ENCODE peak calls at places on chromosomes 11 and 22, in six cellular contexts. X, E, U, Y, G and S are unnamed samples.

GRCh38 chr11:36431429-36432092 is 78.5 kb downstream of the TRAF6 start:
- DNase-seq in X (no peak), E (no peak), U (no peak), Y (peak; percentile 88), G (peak; percentile 96), S (peak; percentile 61)

GRCh38 chr11:111440416-111441205 is 61.5 kb upstream of the POU2AF1 start:
- DNase-seq in X (peak; percentile 91), E (no peak), U (no peak), Y (no peak), G (no peak), S (no peak)

GRCh38 chr11:2366271-2366670 is 10.8 kb upstream of the CD81 start:
- DNase-seq in X (no peak), E (no peak), U (peak; percentile 78), Y (no peak), G (no peak), S (no peak)

GRCh38 chr11:130159657-130160459 is at the start of gene ST14:
- DNase-seq in X (peak; percentile 89), E (peak; percentile 67), U (no peak), Y (no peak), G (no peak), S (no peak)

GRCh38 chr11:7511405-7511804 is 2.4 kb upstream of the PPFIBP2 start:
- DNase-seq in X (peak; percentile 89), E (no peak), U (peak; percentile 71), Y (no peak), G (no peak), S (no peak)

GRCh38 chr22:22375586-22376351 is 131.2 kb downstream of the VPREB1 start:
- DNase-seq in X (no peak), E (no peak), U (no peak), Y (no peak), G (no peak), S (no peak)

GRCh38 chr11:31711137-31711536 is 100.0 kb downstream of the PAX6 start:
- DNase-seq in X (no peak), E (no peak), U (no peak), Y (no peak), G (no peak), S (no peak)

GRCh38 chr11:33402066-33402465 is 144.9 kb downstream of the HIPK3 start:
- DNase-seq in X (no peak), E (no peak), U (no peak), Y (no peak), G (no peak), S (no peak)

GRCh38 chr11:65849771-65850216 is 8.2 kb downstream of the CFL1 start:
- DNase-seq in X (no peak), E (no peak), U (peak; percentile 70), Y (no peak), G (no peak), S (no peak)

GRCh38 chr11:63870351-63871197 is 31.7 kb downstream of the MARK2 start:
- DNase-seq in X (no peak), E (no peak), U (peak; percentile 39), Y (no peak), G (peak; percentile 18), S (no peak)

GRCh38 chr11:59981106-59981770 is 17.4 kb downstream of the OOSP4A start:
- DNase-seq in X (no peak), E (no peak), U (no peak), Y (no peak), G (no peak), S (no peak)

GRCh38 chr11:4044971-4045646 is 49.5 kb upstream of the RRM1 start:
- DNase-seq in X (no peak), E (no peak), U (no peak), Y (no peak), G (no peak), S (no peak)

GRCh38 chr11:66978229-66978628 is 3.1 kb downstream of the C11orf86 start:
- DNase-seq in X (no peak), E (no peak), U (no peak), Y (no peak), G (no peak), S (no peak)

GRCh38 chr11:41917900-41918299 is 458.4 kb upstream of the LRRC4C start:
- DNase-seq in X (no peak), E (no peak), U (no peak), Y (no peak), G (no peak), S (no peak)

GRCh38 chr11:128669491-128669890 is 24.4 kb upstream of the FLI1 start:
- DNase-seq in X (no peak), E (no peak), U (no peak), Y (no peak), G (peak; percentile 70), S (peak; percentile 35)

GRCh38 chr22:27851974-27852713 is 50.6 kb upstream of the MN1 start:
- DNase-seq in X (no peak), E (no peak), U (no peak), Y (no peak), G (peak; percentile 61), S (no peak)

GRCh38 chr11:37109205-37109585 is 511.2 kb upstream of the RAG2 start:
- DNase-seq in X (no peak), E (no peak), U (no peak), Y (no peak), G (no peak), S (no peak)

GRCh38 chr22:40193429-40194421 is 16.0 kb downstream of the TNRC6B start:
- DNase-seq in X (no peak), E (peak; percentile 94), U (no peak), Y (no peak), G (peak; percentile 49), S (no peak)

GRCh38 chr11:131195801-131196517 is 174.5 kb upstream of the NTM start:
- DNase-seq in X (peak; percentile 59), E (no peak), U (no peak), Y (peak; percentile 4), G (peak; percentile 26), S (peak; percentile 5)

GRCh38 chr11:120329556-120329955 is 4.5 kb downstream of the TLCD5 start:
- DNase-seq in X (no peak), E (no peak), U (no peak), Y (no peak), G (no peak), S (no peak)

GRCh38 chr11:120327311-120327710 is 2.2 kb downstream of the TLCD5 start:
- DNase-seq in X (no peak), E (no peak), U (no peak), Y (no peak), G (no peak), S (no peak)

GRCh38 chr11:120332822-120333716 is 3.1 kb upstream of the ARHGEF12 start:
- DNase-seq in X (no peak), E (no peak), U (no peak), Y (no peak), G (peak; percentile 87), S (no peak)

GRCh38 chr11:120331301-120331966 is 4.8 kb upstream of the ARHGEF12 start:
- DNase-seq in X (peak; percentile 71), E (no peak), U (no peak), Y (peak; percentile 76), G (peak; percentile 94), S (peak; percentile 69)

DNA sequence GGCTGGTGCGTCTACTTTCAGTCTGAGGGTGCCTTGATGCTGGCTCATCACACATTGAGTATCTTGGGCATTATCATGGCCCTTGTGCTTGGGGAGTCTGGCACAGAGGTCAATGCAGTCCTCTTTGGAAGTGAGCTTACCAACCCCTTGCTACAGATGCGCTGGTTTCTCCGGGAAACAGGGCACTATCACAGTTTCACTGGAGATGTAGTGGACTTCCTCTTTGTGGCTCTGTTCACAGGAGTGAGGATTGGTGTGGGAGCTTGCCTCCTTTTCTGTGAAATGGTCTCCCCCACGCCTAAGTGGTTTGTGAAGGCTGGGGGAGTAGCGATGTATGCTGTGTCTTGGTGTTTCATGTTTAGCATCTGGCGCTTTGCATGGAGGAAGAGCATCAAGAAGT is 4.9 kb downstream of the TLCD5 start:
- DNase-seq in X (no peak), E (no peak), U (no peak), Y (no peak), G (no peak), S (no peak)
- H3K4me3 ChIP-seq in X (no peak overlapping the region), E (no peak overlapping the region), U (no peak overlapping the region), Y (no peak overlapping the region), G (no peak overlapping the region), S (no peak overlapping the region)

GRCh38 chr11:122441702-122442092 is 213.8 kb upstream of the UBASH3B start:
- DNase-seq in X (no peak), E (peak; percentile 36), U (no peak), Y (no peak), G (no peak), S (no peak)
- H3K4me3 ChIP-seq in X (no peak overlapping the region), E (peak overlapping the region; percentile 59), U (no peak overlapping the region), Y (no peak overlapping the region), G (peak overlapping the region; percentile 54), S (peak overlapping the region; percentile 23)

DNA sequence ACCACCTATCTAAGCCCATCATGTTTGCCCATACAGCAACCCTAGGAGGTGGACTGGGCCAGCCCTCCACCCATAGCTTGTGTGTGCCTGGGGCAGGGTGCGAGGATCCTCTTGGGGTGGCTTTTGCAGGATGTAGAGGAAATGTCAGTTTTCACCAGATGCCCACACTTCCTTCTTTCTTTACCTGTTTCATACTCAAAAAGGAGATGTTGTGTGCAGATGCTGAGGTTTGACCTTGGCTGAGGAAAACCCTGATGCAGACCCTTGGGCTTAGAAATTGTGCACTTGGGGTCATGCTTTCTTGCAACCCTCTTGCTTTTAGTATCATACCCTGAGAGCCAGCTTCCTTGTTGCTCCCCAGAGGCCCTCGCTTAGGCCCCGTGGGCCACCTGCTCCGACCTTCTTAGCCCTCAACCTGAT is 2.2 kb downstream of the HTR3A start:
- DNase-seq in X (no peak), E (no peak), U (no peak), Y (no peak), G (no peak), S (no peak)
- H3K4me3 ChIP-seq in X (no peak overlapping the region), E (no peak overlapping the region), U (no peak overlapping the region), Y (no peak overlapping the region), G (no peak overlapping the region), S (no peak overlapping the region)

GRCh38 chr22:46086577-46087335 is 63.6 kb upstream of the PPARA start:
- DNase-seq in X (peak; percentile 46), E (no peak), U (peak; percentile 74), Y (no peak), G (peak; percentile 74), S (no peak)

GRCh38 chr22:46084943-46085830 is 65.1 kb upstream of the PPARA start:
- DNase-seq in X (peak; percentile 90), E (no peak), U (peak; percentile 94), Y (peak; percentile 61), G (peak; percentile 96), S (no peak)

GRCh38 chr22:46087336-46087690 is 63.0 kb upstream of the PPARA start:
- DNase-seq in X (no peak), E (no peak), U (peak; percentile 59), Y (no peak), G (no peak), S (no peak)

GRCh38 chr22:46084376-46084775 is 66.0 kb upstream of the PPARA start:
- DNase-seq in X (no peak), E (no peak), U (peak; percentile 61), Y (no peak), G (no peak), S (no peak)

DNA sequence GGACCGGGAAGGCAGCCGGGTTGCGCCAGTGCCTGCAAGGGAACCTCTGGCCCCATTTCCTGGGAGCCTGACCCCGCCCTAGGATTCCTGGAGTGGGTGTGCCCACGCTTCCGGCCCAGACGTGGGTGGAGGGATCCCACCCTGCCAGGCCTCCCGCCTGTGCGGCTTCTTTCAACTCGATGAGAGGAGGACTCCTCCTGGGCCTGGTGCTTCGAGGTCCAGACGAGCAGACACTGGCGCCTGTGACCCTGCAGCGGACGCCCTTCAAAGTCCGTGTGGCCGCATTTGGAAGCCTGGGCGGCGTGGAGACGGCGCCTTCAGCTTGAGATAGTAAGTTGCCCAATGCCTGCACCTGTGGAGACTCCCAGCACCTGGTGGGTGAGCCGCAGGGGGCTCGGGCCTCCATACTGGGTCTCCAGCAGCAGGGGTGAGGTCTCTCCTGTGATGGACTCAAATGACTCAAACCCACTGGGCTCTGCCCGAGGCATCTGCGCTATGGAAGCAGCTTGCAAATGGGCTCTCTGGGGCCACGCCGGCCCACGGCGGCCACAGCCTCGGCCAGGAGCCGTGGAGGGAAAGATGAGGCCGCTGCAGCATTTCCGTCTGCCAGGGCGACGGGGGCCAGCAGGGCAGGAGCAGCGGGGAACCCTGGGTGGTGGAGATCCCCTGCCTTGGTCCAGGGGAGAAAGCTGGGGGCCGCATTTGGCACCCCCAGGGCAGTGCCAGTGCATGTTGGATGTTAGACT is 64.3 kb upstream of the PPARA start:
- DNase-seq in X (peak; percentile 68), E (no peak), U (peak; percentile 89), Y (peak; percentile 77), G (peak; percentile 94), S (no peak)
- H3K4me3 ChIP-seq in X (no peak overlapping the region), E (no peak overlapping the region), U (no peak overlapping the region), Y (peak overlapping the region; percentile 88), G (peak overlapping the region; percentile 98), S (peak overlapping the region; percentile 69)